ENCODE peak calls at places on chromosomes 13 and 19, in five cellular contexts. R is retina, B is caudate nucleus, T is lower leg skin, X is NCI-H524 treated with DMSO at 0.1 percent for 48 hours. O is an unnamed sample.

GRCh38 chr19:47891923-47892666 is 6.0 kb upstream of the SULT2A1 start:
- DNase-seq in X (no peak), B (no peak), R (no peak), T (peak), O (no peak)

GRCh38 chr13:33676700-33677048 is 141.3 kb upstream of the RFC3 start:
- DNase-seq in R (peak), T (no peak), B (peak), X (peak), O (no peak)

GRCh38 chr19:49570138-49570856 is 10.1 kb downstream of the NOSIP start:
- DNase-seq in B (peak), T (no peak), X (peak), R (peak), O (peak)

GRCh38 chr13:36344173-36344572 is 2.0 kb downstream of the SPART start:
- DNase-seq in B (no peak), X (no peak), R (no peak), T (no peak), O (no peak)

GRCh38 chr19:8655340-8655709 is 24.9 kb downstream of the NFILZ start:
- DNase-seq in T (no peak), X (no peak), B (no peak), R (no peak), O (no peak)

GRCh38 chr19:4990306-4990705 is 21.4 kb downstream of the KDM4B start:
- DNase-seq in R (no peak), X (no peak), B (no peak), T (no peak), O (no peak)

GRCh38 chr13:104008571-104009435 is 942.6 kb upstream of the SLC10A2 start:
- DNase-seq in B (no peak), X (no peak), R (peak), T (no peak), O (no peak)

GRCh38 chr13:32736648-32737047 is 150.4 kb downstream of the PDS5B start:
- DNase-seq in B (no peak), R (no peak), X (no peak), T (no peak), O (no peak)

GRCh38 chr13:35979378-35979911 is 151.7 kb downstream of the DCLK1 start:
- DNase-seq in B (peak), T (peak), R (no peak), X (no peak), O (no peak)

GRCh38 chr13:32538234-32538620 is 368 bp downstream of the N4BP2L2 start:
- DNase-seq in X (no peak), T (no peak), R (no peak), B (peak), O (peak)

GRCh38 chr19:13953021-13953531 is 767 bp downstream of the DCAF15 start:
- DNase-seq in R (peak), T (peak), X (no peak), B (peak), O (no peak)

GRCh38 chr13:114132419-114133121 is at the start of gene RASA3:
- DNase-seq in T (peak), R (peak), X (no peak), B (peak), O (peak)

GRCh38 chr19:44891016-44891882 is at the start of gene TOMM40:
- DNase-seq in X (peak), B (peak), T (peak), R (no peak), O (no peak)

GRCh38 chr13:63345835-63346234 is 1930.2 kb upstream of the PCDH20 start:
- DNase-seq in B (no peak), R (no peak), X (no peak), T (no peak), O (no peak)

GRCh38 chr19:50460161-50460765 is 16.0 kb upstream of the EMC10 start:
- DNase-seq in R (peak), X (no peak), B (no peak), T (no peak), O (no peak)

GRCh38 chr13:110106726-110107125 is 200.2 kb downstream of the COL4A1 start:
- DNase-seq in R (peak), X (no peak), T (no peak), B (peak), O (no peak)

GRCh38 chr19:45498411-45499195 is at the start of gene PPM1N:
- DNase-seq in R (peak), B (no peak), X (peak), T (peak), O (peak)

GRCh38 chr13:44259045-44260042 is 114.3 kb upstream of the SERP2 start:
- DNase-seq in X (no peak), T (peak), R (no peak), B (peak), O (peak)

GRCh38 chr13:91381371-91381770 is 17.1 kb upstream of the GPC5 start:
- DNase-seq in R (no peak), T (no peak), X (no peak), B (peak), O (no peak)

GRCh38 chr19:5578094-5578846 is 10.5 kb upstream of the TINCR start:
- DNase-seq in X (no peak), B (peak), R (peak), T (peak), O (peak)

GRCh38 chr13:43316997-43317396 is 293.6 kb downstream of the DNAJC15 start:
- DNase-seq in R (peak), X (no peak), B (peak), T (no peak), O (no peak)

GRCh38 chr13:20848203-20848602 is 54.3 kb downstream of the XPO4 start:
- DNase-seq in R (no peak), X (no peak), T (no peak), B (no peak), O (no peak)

GRCh38 chr19:40224342-40225148 is 1.9 kb downstream of the CCNP start:
- DNase-seq in R (no peak), T (no peak), X (no peak), B (no peak), O (no peak)

GRCh38 chr19:15508035-15508710 is at the start of gene CYP4F22:
- DNase-seq in X (no peak), R (no peak), T (no peak), B (no peak), O (no peak)

O was measured in KG1.